ENCODE peak calls at places on chromosomes 16 and 17, in ten cellular contexts. M, K, J, S, Q, D, X, N, G and O are unnamed samples.

GRCh38 chr17:59837362-59838195 is 55.2 kb downstream of the TUBD1 start:
- DNase-seq in G (peak), J (no peak), K (peak), X (peak), N (peak), S (peak), D (peak), Q (peak), M (peak), O (peak)

GRCh38 chr16:67685388-67686112 is 18.9 kb downstream of the C16orf86 start:
- DNase-seq in M (no peak), N (no peak), K (no peak), X (no peak), D (no peak), S (no peak), G (no peak), J (no peak), Q (no peak), O (no peak)

GRCh38 chr17:1997146-1997586 is 28.0 kb downstream of the RTN4RL1 start:
- DNase-seq in M (peak), G (no peak), S (no peak), K (no peak), D (no peak), J (no peak), X (no peak), N (no peak), Q (no peak), O (no peak)

GRCh38 chr17:6245301-6245810 is 175.2 kb downstream of the WSCD1 start:
- DNase-seq in D (no peak), J (no peak), Q (no peak), X (no peak), N (no peak), M (no peak), K (no peak), G (no peak), S (no peak), O (no peak)

GRCh38 chr16:88769617-88770458 is 15.2 kb downstream of the PIEZO1 start:
- DNase-seq in K (no peak), N (no peak), J (no peak), S (no peak), G (peak), Q (no peak), D (no peak), X (no peak), M (peak), O (no peak)

GRCh38 chr16:47858333-47859067 is 297.3 kb downstream of the ABCC12 start:
- DNase-seq in K (peak), X (no peak), S (no peak), Q (no peak), M (no peak), J (no peak), G (no peak), D (no peak), N (no peak), O (no peak)

GRCh38 chr17:75078097-75079022 is 9.4 kb upstream of the SLC16A5 start:
- DNase-seq in S (peak), N (peak), J (peak), Q (peak), D (no peak), G (no peak), M (peak), X (no peak), K (peak), O (peak)

GRCh38 chr16:23682181-23682580 is 3.5 kb downstream of the PLK1 start:
- DNase-seq in M (no peak), S (no peak), K (no peak), D (no peak), G (no peak), X (no peak), Q (no peak), N (no peak), J (no peak), O (no peak)

GRCh38 chr16:48358419-48358818 is 26.8 kb downstream of the SIAH1 start:
- DNase-seq in X (no peak), S (no peak), J (no peak), N (no peak), Q (no peak), G (no peak), M (no peak), K (no peak), D (no peak), O (no peak)

GRCh38 chr17:69643686-69644085 is 229.2 kb downstream of the MAP2K6 start:
- DNase-seq in S (no peak), G (no peak), K (no peak), Q (no peak), D (no peak), N (no peak), X (no peak), M (no peak), J (no peak), O (no peak)

GRCh38 chr17:39054111-39054645 is 87.0 kb upstream of the FBXO47 start:
- DNase-seq in G (no peak), S (no peak), N (no peak), X (no peak), K (peak), D (no peak), M (no peak), Q (no peak), J (no peak), O (peak)

GRCh38 chr16:87321336-87322107 is 4.3 kb upstream of the C16orf95 start:
- DNase-seq in S (no peak), G (no peak), J (no peak), K (no peak), N (no peak), M (no peak), D (no peak), Q (no peak), X (no peak), O (no peak)

GRCh38 chr17:43627657-43628650 is 33.8 kb downstream of the MEOX1 start:
- DNase-seq in Q (no peak), X (no peak), J (no peak), G (no peak), K (no peak), M (no peak), N (no peak), D (no peak), S (no peak), O (no peak)

GRCh38 chr17:40091691-40092397 is 8.5 kb downstream of the NR1D1 start:
- DNase-seq in G (no peak), M (no peak), D (no peak), N (no peak), J (no peak), S (no peak), Q (no peak), K (no peak), X (peak), O (no peak)

GRCh38 chr17:30248786-30249185 is 13.3 kb upstream of the SLC6A4 start:
- DNase-seq in N (peak), G (no peak), K (no peak), D (no peak), J (no peak), Q (no peak), M (no peak), S (no peak), X (no peak), O (no peak)

GRCh38 chr16:85557976-85558589 is 55.0 kb upstream of the GSE1 start:
- DNase-seq in M (no peak), J (no peak), D (no peak), K (no peak), Q (no peak), G (no peak), N (no peak), S (no peak), X (peak), O (no peak)

GRCh38 chr17:71163121-71163812 is 957.6 kb upstream of the SOX9 start:
- DNase-seq in D (no peak), M (no peak), J (no peak), N (no peak), S (no peak), K (peak), X (peak), G (no peak), Q (no peak), O (no peak)

GRCh38 chr16:28181557-28181914 is 30.2 kb downstream of the XPO6 start:
- DNase-seq in N (peak), G (no peak), Q (no peak), J (no peak), X (no peak), S (peak), M (peak), K (peak), D (peak), O (peak)

GRCh38 chr17:10295728-10296343 is 77.0 kb downstream of the MYH13 start:
- DNase-seq in G (peak), S (peak), N (no peak), D (no peak), K (peak), J (peak), Q (peak), M (peak), X (no peak), O (peak)

GRCh38 chr17:32515677-32516383 is 29.0 kb downstream of the CDK5R1 start:
- DNase-seq in X (no peak), K (no peak), G (no peak), M (no peak), Q (no peak), S (no peak), J (no peak), D (no peak), N (no peak), O (no peak)